ENCODE peak calls at places on chromosomes 11 and 22, in five cellular contexts. P, K, A, O and G are unnamed samples.

GRCh38 chr11:59152312-59152967 is 9.8 kb downstream of the FAM111A start:
- DNase-seq in P (no peak), K (no peak), A (no peak), O (no peak), G (no peak)

GRCh38 chr11:114162719-114163123 is 103.2 kb downstream of the ZBTB16 start:
- DNase-seq in P (peak; percentile 94), K (peak; percentile 95), A (peak; percentile 100), O (peak; percentile 100), G (peak; percentile 100)

GRCh38 chr11:95076416-95076815 is 9.7 kb downstream of the SRSF8 start:
- DNase-seq in P (no peak), K (peak; percentile 87), A (peak; percentile 99), O (peak; percentile 89), G (peak; percentile 86)

GRCh38 chr22:19554834-19555404 is 30.7 kb upstream of the CLDN5 start:
- DNase-seq in P (no peak), K (peak; percentile 10), A (peak; percentile 55), O (peak; percentile 14), G (peak; percentile 29)

GRCh38 chr11:66478823-66479740 is 1.2 kb upstream of the DPP3 start:
- DNase-seq in P (no peak), K (peak; percentile 47), A (peak; percentile 50), O (peak; percentile 34), G (peak; percentile 40)

GRCh38 chr11:74100231-74100630 is 70.6 kb downstream of the C2CD3 start:
- DNase-seq in P (no peak), K (no peak), A (no peak), O (no peak), G (no peak)

GRCh38 chr11:102829671-102830070 is 13.7 kb downstream of the MMP3 start:
- DNase-seq in P (no peak), K (no peak), A (no peak), O (no peak), G (no peak)

GRCh38 chr11:10158461-10158860 is 135.6 kb downstream of the SBF2 start:
- DNase-seq in P (no peak), K (no peak), A (no peak), O (peak; percentile 33), G (no peak)

GRCh38 chr11:71188073-71188472 is 64.3 kb downstream of the SHANK2 start:
- DNase-seq in P (no peak), K (no peak), A (no peak), O (no peak), G (no peak)

GRCh38 chr22:24726848-24727217 is 47.7 kb downstream of the PIWIL3 start:
- DNase-seq in P (no peak), K (no peak), A (no peak), O (no peak), G (no peak)

GRCh38 chr11:28759311-28759710 is 651.1 kb downstream of the METTL15 start:
- DNase-seq in P (no peak), K (peak; percentile 83), A (peak; percentile 74), O (no peak), G (peak; percentile 29)

GRCh38 chr11:83685730-83686129 is 399.6 kb upstream of the CCDC90B start:
- DNase-seq in P (no peak), K (no peak), A (no peak), O (no peak), G (no peak)

GRCh38 chr11:2185324-2186085 is 13.9 kb upstream of the TH start:
- DNase-seq in P (no peak), K (peak; percentile 18), A (no peak), O (no peak), G (no peak)

GRCh38 chr22:36981247-36981775 is 37.9 kb downstream of the TST start:
- DNase-seq in P (no peak), K (no peak), A (no peak), O (no peak), G (no peak)

DNA sequence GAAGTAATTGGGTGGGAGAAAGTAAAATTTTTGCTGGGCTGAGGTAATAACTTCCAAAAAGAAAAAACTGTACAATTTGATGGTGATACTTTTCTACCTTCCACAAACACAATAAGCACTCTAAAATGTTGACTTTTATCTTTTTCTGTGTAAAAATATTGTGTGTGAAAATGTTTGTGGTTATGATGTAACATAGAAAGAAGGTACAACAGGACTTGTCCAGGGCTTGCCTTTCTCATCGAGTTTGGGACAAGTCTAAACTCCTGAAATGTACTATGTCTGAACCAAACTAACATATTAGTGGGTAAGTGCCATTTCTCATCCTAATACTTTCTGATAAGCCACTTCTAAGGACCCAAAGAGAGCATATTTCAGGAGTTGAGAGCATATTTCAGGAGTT is 174.2 kb upstream of the PDGFD start:
- DNase-seq in P (no peak), K (peak; percentile 75), A (peak; percentile 41), O (peak; percentile 8), G (no peak)
- H3K4me3 ChIP-seq in P (no peak overlapping the region), K (no peak overlapping the region), A (no peak overlapping the region), O (no peak overlapping the region), G (no peak overlapping the region)

GRCh38 chr11:45847908-45848316 is 637 bp downstream of the CRY2 start:
- DNase-seq in P (peak; percentile 25), K (peak; percentile 75), A (peak; percentile 76), O (peak; percentile 57), G (peak; percentile 80)
- TF ChIP-seq CTCF in P (peak; percentile 31), K (no peak), A (peak; percentile 44), O (peak; percentile 24), G (no peak)

DNA sequence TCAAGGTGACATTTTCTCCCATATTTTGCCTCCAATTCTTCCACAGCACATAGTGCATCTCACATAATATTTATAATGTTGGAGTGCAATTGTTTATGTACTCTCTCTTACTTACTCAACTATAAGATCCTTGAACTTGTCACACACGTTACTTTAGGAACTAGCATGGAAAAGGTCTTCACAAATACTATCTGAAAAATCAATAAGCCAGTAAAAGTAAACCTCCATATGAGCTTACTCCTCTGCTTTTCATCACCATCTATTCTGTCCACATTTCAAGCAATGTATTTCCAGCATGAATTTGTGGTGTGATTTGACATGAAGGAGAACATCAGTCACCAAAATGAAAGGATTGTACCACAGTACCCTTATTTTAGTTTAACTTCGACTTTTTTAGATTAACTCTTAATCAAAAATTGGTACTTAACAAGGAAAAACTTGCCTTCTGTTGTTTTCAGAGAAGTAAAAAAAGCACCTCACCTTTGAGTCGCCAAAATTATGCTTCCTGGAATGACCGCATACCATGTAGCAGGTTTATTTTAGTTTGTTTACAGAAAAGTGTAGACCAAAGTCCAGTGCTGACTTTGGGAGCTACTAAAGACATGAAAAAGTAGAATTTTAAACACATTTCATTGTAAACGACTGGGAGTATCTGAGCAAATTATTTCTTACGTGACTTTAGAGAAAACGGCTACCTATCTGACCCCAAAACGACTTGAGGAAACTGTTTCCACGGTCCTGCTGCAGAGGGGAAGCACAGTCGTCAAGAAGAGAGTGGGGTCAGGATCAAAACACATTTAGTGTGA is at the start of gene SLC22A9:
- DNase-seq in P (no peak), K (no peak), A (no peak), O (no peak), G (no peak)
- H3K4me3 ChIP-seq in P (no peak within 1 kb of the TSS), K (no peak within 1 kb of the TSS), A (no peak within 1 kb of the TSS), O (no peak within 1 kb of the TSS), G (no peak within 1 kb of the TSS)

GRCh38 chr22:40036591-40037225 is 42.0 kb downstream of the FAM83F start:
- DNase-seq in P (peak; percentile 20), K (peak; percentile 63), A (peak; percentile 88), O (peak; percentile 77), G (peak; percentile 73)
- TF ChIP-seq CTCF in P (peak; percentile 89), K (peak; percentile 62), A (peak; percentile 94), O (peak; percentile 80), G (peak; percentile 85)

GRCh38 chr11:125167954-125168821 is 3.6 kb downstream of the PKNOX2 start:
- DNase-seq in P (peak; percentile 89), K (peak; percentile 93), A (peak; percentile 82), O (peak; percentile 68), G (peak; percentile 90)

GRCh38 chr11:125167292-125167953 is 2.9 kb downstream of the PKNOX2 start:
- DNase-seq in P (no peak), K (peak; percentile 47), A (peak; percentile 79), O (no peak), G (peak; percentile 22)

GRCh38 chr11:125166347-125166841 is 1.8 kb downstream of the PKNOX2 start:
- DNase-seq in P (no peak), K (peak; percentile 49), A (peak; percentile 51), O (no peak), G (peak; percentile 24)

GRCh38 chr11:125165664-125166346 is 1.3 kb downstream of the PKNOX2 start:
- DNase-seq in P (no peak), K (peak; percentile 46), A (peak; percentile 46), O (peak; percentile 10), G (peak; percentile 35)

DNA sequence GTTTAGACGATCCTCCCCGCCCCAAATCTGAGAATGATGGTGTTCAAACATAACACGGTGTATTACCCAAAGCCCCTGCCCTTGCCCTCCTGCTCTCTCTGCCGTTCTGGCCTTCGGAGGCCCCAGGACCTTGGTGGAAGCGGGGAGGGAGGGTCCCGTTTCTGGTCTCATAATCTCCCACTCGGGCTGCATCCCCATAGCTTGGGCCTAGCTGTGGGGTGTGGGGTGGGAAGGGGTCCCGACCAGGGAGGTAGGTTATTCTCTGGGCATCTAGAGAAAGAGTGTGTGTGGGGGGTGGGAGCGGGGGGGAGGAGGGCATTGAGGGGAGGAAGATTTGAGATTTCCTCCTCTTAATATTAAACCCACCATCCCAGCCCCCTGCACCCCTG is 2.3 kb downstream of the PKNOX2 start:
- DNase-seq in P (no peak), K (no peak), A (no peak), O (no peak), G (no peak)
- H3K4me3 ChIP-seq in P (no peak overlapping the region), K (peak overlapping the region; percentile 56), A (peak overlapping the region; percentile 80), O (no peak overlapping the region), G (peak overlapping the region; percentile 65)

DNA sequence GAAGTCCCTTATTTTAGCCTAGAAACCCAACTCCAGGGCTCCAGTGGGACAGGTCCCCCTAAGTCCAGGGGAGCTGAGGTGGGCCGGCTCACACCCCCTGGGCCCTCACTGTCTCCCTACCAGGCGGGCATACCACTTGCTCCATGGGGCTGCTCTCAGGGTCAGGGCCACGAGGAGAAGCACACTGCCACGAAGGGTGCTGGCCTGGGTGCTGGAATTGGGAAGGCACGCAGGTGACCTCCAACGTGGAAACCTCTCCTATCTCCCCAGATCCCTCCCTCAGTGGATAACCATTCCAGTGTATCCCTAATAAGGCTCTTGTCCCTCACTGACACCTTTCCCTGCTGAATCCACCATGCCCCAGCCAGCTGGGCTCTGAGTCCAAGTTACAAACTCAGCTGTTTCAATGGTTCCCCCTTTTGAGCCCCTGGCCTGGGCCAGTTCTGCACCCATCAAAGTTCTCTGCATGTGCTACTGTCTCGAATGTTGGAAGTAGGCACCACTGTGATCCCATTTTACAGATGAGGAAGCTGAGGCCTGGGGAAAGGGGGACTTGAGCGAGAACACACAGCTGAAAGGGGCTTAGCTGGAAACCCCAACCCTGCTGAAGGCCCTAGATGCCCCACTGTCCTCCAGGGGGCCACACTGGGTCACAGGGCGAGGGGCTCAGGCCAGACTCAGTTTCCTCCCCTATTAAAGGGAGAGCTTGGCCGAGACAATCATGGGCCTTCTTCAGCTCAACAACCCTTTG is 1.5 kb downstream of the SHISAL1 start:
- DNase-seq in P (no peak), K (no peak), A (no peak), O (no peak), G (no peak)
- TF ChIP-seq CTCF in P (no peak), K (no peak), A (peak; percentile 11), O (no peak), G (no peak)